ENCODE peak calls at places on chromosomes 12 and 14, in four cellular contexts. F is PC-9, L is pancreas, K is breast epithelium. M is an unnamed sample.
A peak's percentile ranks its signal among the peaks of the same experiment; 100 is the strongest.

GRCh38 chr12:57389033-57389432 is 41.8 kb downstream of the R3HDM2 start:
- DNase-seq in F (peak; percentile 68), K (no peak), L (no peak), M (no peak)

GRCh38 chr12:124456652-124457152 is 110.7 kb downstream of the NCOR2 start:
- DNase-seq in F (no peak), K (no peak), L (no peak), M (no peak)

GRCh38 chr14:101131451-101131916 is 228.0 kb upstream of the RTL1 start:
- DNase-seq in K (no peak), F (no peak), L (no peak), M (peak; percentile 48)

GRCh38 chr14:59534361-59534987 is 42.1 kb downstream of the CCDC175 start:
- DNase-seq in L (no peak), K (no peak), F (no peak), M (no peak)

GRCh38 chr14:38108681-38109080 is 99.0 kb upstream of the SSTR1 start:
- DNase-seq in L (no peak), F (no peak), K (no peak), M (no peak)

GRCh38 chr14:81829447-81829846 is 295.8 kb upstream of the SEL1L start:
- DNase-seq in F (no peak), K (no peak), L (no peak), M (peak; percentile 6)

GRCh38 chr14:35750202-35750904 is 58.7 kb downstream of the RALGAPA1 start:
- DNase-seq in L (no peak), K (no peak), F (no peak), M (no peak)

GRCh38 chr12:60169904-60170303 is 574.1 kb downstream of the SLC16A7 start:
- DNase-seq in F (no peak), L (no peak), K (no peak), M (no peak)

GRCh38 chr14:24092110-24092959 is 1.8 kb upstream of the PCK2 start:
- DNase-seq in F (no peak), L (peak; percentile 63), K (no peak), M (no peak)

GRCh38 chr12:38392584-38393144 is 76.1 kb downstream of the ALG10B start:
- DNase-seq in K (no peak), F (peak; percentile 97), L (no peak), M (no peak)

GRCh38 chr14:52741865-52742264 is 11.9 kb downstream of the STYX start:
- DNase-seq in K (no peak), F (no peak), L (no peak), M (no peak)

GRCh38 chr12:92827836-92828431 is 101.2 kb downstream of the EEA1 start:
- DNase-seq in K (no peak), F (no peak), L (no peak), M (peak; percentile 40)

GRCh38 chr14:32300146-32300545 is 29.0 kb upstream of the AKAP6 start:
- DNase-seq in F (no peak), L (no peak), K (no peak), M (peak; percentile 24)

GRCh38 chr14:87483651-87484260 is 509.2 kb downstream of the GALC start:
- DNase-seq in L (no peak), K (no peak), F (no peak), M (no peak)

GRCh38 chr14:105167303-105168092 is 1.1 kb downstream of the JAG2 start:
- DNase-seq in K (no peak), F (no peak), L (no peak), M (no peak)

GRCh38 chr12:54418441-54419087 is 502 bp downstream of the ITGA5 start:
- DNase-seq in L (no peak), F (peak; percentile 1), K (no peak), M (no peak)

GRCh38 chr12:131929530-131930456 is 717 bp downstream of the PUS1 start:
- DNase-seq in K (no peak), L (no peak), F (no peak), M (no peak)

GRCh38 chr14:99287269-99287942 is 15.4 kb upstream of the BCL11B start:
- DNase-seq in F (no peak), L (no peak), K (no peak), M (no peak)

GRCh38 chr12:39902823-39903222 is 203.1 kb downstream of the SLC2A13 start:
- DNase-seq in F (no peak), L (no peak), K (no peak), M (no peak)

GRCh38 chr12:129532082-129532481 is 371.7 kb downstream of the TMEM132D start:
- DNase-seq in K (no peak), L (no peak), F (no peak), M (no peak)

GRCh38 chr14:63045612-63046320 is 508 bp upstream of the KCNH5 start:
- DNase-seq in L (peak; percentile 14), F (no peak), K (no peak), M (peak; percentile 78)

GRCh38 chr12:132795847-132796246 is 32.8 kb downstream of the GOLGA3 start:
- DNase-seq in F (no peak), K (no peak), L (no peak), M (no peak)

GRCh38 chr12:87405918-87406317 is 623.3 kb downstream of the C12orf50 start:
- DNase-seq in K (no peak), L (no peak), F (no peak), M (no peak)

GRCh38 chr12:45730842-45731336 is 1.4 kb downstream of the ARID2 start:
- DNase-seq in K (no peak), F (no peak), L (no peak), M (no peak)

GRCh38 chr14:58296731-58297130 is 1.6 kb upstream of the ARID4A start:
- DNase-seq in L (no peak), K (no peak), F (no peak), M (no peak)

GRCh38 chr14:36505193-36505815 is 14.7 kb downstream of the NKX2-1 start:
- DNase-seq in L (no peak), F (no peak), K (no peak), M (no peak)

GRCh38 chr12:3362751-3363150 is 128.3 kb upstream of the PRMT8 start:
- DNase-seq in L (peak; percentile 37), F (no peak), K (no peak), M (no peak)

GRCh38 chr14:38761033-38761432 is 342.0 kb downstream of the SEC23A start:
- DNase-seq in L (no peak), F (no peak), K (no peak), M (no peak)

GRCh38 chr12:132475304-132476037 is 14.5 kb upstream of the FBRSL1 start:
- DNase-seq in L (no peak), F (no peak), K (no peak), M (no peak)

GRCh38 chr12:71594214-71594948 is 69.3 kb downstream of the ZFC3H1 start:
- DNase-seq in K (no peak), L (no peak), F (no peak), M (peak; percentile 49)

GRCh38 chr12:67630373-67631088 is 18.0 kb upstream of the DYRK2 start:
- DNase-seq in L (no peak), K (no peak), F (no peak), M (no peak)

DNA sequence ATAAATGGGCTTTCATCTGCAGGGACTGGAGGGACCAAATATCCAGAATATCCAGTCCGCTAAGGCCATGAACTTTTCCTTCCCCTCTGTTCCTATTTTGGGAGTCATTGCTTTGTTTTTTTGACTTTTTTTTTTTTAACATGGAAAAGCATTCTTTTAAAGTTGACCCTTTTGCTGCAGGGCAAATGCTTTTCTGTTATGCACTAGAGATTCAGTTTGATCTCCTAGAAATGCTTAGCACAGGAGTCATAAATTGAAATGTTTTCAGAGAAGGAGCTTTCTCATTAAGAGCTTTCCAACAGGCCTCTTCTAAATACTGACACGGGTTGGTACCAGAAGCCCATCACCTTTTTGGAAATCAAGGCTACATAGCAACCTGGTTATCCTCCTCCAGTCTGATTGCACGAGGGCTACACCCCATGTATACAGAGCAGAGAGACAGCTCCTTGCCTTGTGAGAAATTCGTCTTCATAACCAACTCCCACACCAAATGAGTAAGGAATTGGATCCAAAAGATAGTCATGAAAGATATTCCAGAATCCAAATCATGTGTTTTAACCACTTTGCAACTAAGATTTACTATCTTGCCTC is 389.6 kb downstream of the ZFP36L1 start:
- DNase-seq in L (no peak), K (no peak), F (no peak), M (no peak)
- H3K4me1 ChIP-seq in L (peaks cover 5% of the 10 kb centered on the region), K (peaks cover 32% of the 10 kb centered on the region), F (peaks cover 55% of the 10 kb centered on the region), M (no peaks in the 10 kb centered on the region)

DNA sequence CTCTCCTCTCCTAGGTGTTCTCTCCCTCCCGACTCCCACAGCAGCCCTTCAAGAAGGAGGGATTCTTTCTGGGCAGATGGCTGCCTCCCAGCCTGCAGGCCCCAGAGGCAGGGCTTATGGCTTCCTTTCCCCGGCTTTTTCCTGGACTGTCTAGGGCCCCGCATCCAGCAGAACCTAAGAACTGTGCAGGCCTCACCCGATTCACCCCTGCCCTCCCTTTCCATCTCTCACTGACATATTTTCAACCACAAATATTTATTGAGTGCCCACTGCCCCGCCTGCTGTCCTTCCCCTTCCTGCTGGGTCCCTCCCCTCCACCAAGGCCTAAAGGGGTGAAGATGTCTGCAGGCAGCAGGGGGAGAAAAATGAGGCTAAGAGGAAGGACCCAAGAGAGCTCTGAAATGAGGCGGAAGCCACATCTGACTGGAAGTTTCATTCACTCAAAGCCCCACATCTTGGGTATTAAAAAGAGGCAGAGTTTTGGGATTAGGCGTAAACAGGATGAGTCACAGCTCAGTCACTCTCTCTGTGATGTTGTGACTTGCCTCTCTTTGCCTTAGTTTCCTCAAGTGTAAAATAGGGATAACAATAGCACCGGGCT is 2.9 kb downstream of the SCNN1A start:
- DNase-seq in L (no peak), F (peak; percentile 93), K (peak; percentile 68), M (no peak)
- H3K4me3 ChIP-seq in L (peak overlapping the region; percentile 40), F (peak overlapping the region; percentile 62), K (peak overlapping the region; percentile 65), M (no peak overlapping the region)

GRCh38 chr14:97513891-97514290 is 716.7 kb downstream of the VRK1 start:
- DNase-seq in F (no peak), K (no peak), L (no peak), M (no peak)
- TF ChIP-seq CTCF in F (no peak), K (no peak), L (no peak), M (no peak)

GRCh38 chr12:13386269-13387039 is 189.9 kb downstream of the EMP1 start:
- DNase-seq in K (no peak), F (peak; percentile 50), L (no peak), M (no peak)
- H3K4me1 ChIP-seq in K (no peaks in the 10 kb centered on the region), F (peaks cover 83% of the 10 kb centered on the region), L (no peaks in the 10 kb centered on the region), M (peaks cover 7% of the 10 kb centered on the region)

M was measured in BE2C.